ENCODE peak calls at places on chromosomes 12 and 14, in five cellular contexts. One of them, this sample, is unnamed. For H3K4me1, the result is how much of the 10 kb centered on the place peaks cover.

GRCh38 chr14:99191663-99192621 is 80.1 kb downstream of the BCL11B start:
- DNase-seq in A673: peak
- DNase-seq in uterus: peak
- DNase-seq in lower lobe of right lung: no peak
- DNase-seq in BE2C: no peak
- DNase-seq in this sample: no peak

GRCh38 chr14:104115131-104115600 is 23.2 kb upstream of the KIF26A start:
- DNase-seq in BE2C: no peak
- DNase-seq in A673: no peak
- DNase-seq in uterus: no peak
- DNase-seq in lower lobe of right lung: no peak
- DNase-seq in this sample: no peak

GRCh38 chr14:61511558-61511924 is 183.8 kb upstream of the HIF1A start:
- DNase-seq in lower lobe of right lung: peak
- DNase-seq in uterus: no peak
- DNase-seq in BE2C: no peak
- DNase-seq in A673: no peak
- DNase-seq in this sample: no peak

GRCh38 chr14:22801716-22802115 is 13.5 kb downstream of the SLC7A7 start:
- DNase-seq in uterus: no peak
- DNase-seq in lower lobe of right lung: no peak
- DNase-seq in A673: no peak
- DNase-seq in BE2C: no peak
- DNase-seq in this sample: no peak

GRCh38 chr14:68630081-68630571 is 162.7 kb downstream of the ZFP36L1 start:
- DNase-seq in BE2C: no peak
- DNase-seq in uterus: no peak
- DNase-seq in A673: no peak
- DNase-seq in lower lobe of right lung: no peak
- DNase-seq in this sample: no peak

GRCh38 chr12:28899951-28900350 is 249.1 kb upstream of the FAR2 start:
- DNase-seq in A673: no peak
- DNase-seq in lower lobe of right lung: no peak
- DNase-seq in uterus: no peak
- DNase-seq in BE2C: no peak
- DNase-seq in this sample: no peak

GRCh38 chr12:20588057-20588456 is 107.1 kb upstream of the SLCO1C1 start:
- DNase-seq in lower lobe of right lung: no peak
- DNase-seq in BE2C: peak
- DNase-seq in uterus: no peak
- DNase-seq in A673: no peak
- DNase-seq in this sample: no peak

GRCh38 chr12:50246873-50247612 is 36.3 kb downstream of the LIMA1 start:
- DNase-seq in lower lobe of right lung: no peak
- DNase-seq in BE2C: peak
- DNase-seq in A673: peak
- DNase-seq in uterus: peak
- DNase-seq in this sample: peak

GRCh38 chr12:115630133-115630532 is 647.4 kb downstream of the MED13L start:
- DNase-seq in uterus: no peak
- DNase-seq in BE2C: no peak
- DNase-seq in lower lobe of right lung: no peak
- DNase-seq in A673: no peak
- DNase-seq in this sample: no peak

GRCh38 chr12:85733984-85734383 is 102.2 kb downstream of the RASSF9 start:
- DNase-seq in A673: no peak
- DNase-seq in BE2C: no peak
- DNase-seq in lower lobe of right lung: no peak
- DNase-seq in uterus: no peak
- DNase-seq in this sample: peak

GRCh38 chr12:92038476-92038875 is 107.2 kb downstream of the BTG1 start:
- DNase-seq in A673: no peak
- DNase-seq in BE2C: no peak
- DNase-seq in uterus: no peak
- DNase-seq in lower lobe of right lung: no peak
- DNase-seq in this sample: no peak

GRCh38 chr12:105336411-105336810 is 5.9 kb downstream of the C12orf75 start:
- DNase-seq in A673: no peak
- DNase-seq in uterus: no peak
- DNase-seq in lower lobe of right lung: no peak
- DNase-seq in BE2C: no peak
- DNase-seq in this sample: no peak

GRCh38 chr12:115709410-115710065 is 568.0 kb downstream of the MED13L start:
- DNase-seq in BE2C: peak
- DNase-seq in A673: peak
- DNase-seq in uterus: peak
- DNase-seq in lower lobe of right lung: no peak
- DNase-seq in this sample: no peak

GRCh38 chr14:36524874-36525745 is 5.1 kb upstream of the NKX2-1 start:
- DNase-seq in uterus: no peak
- DNase-seq in lower lobe of right lung: peak
- DNase-seq in BE2C: peak
- DNase-seq in A673: peak
- DNase-seq in this sample: peak

GRCh38 chr12:126760109-126760508 is 1506.9 kb upstream of the TMEM132C start:
- DNase-seq in BE2C: no peak
- DNase-seq in uterus: no peak
- DNase-seq in A673: no peak
- DNase-seq in lower lobe of right lung: no peak
- DNase-seq in this sample: no peak

GRCh38 chr12:47188576-47189441 is 109.0 kb upstream of the AMIGO2 start:
- DNase-seq in uterus: no peak
- DNase-seq in lower lobe of right lung: no peak
- DNase-seq in BE2C: no peak
- DNase-seq in A673: no peak
- DNase-seq in this sample: no peak

GRCh38 chr12:47078733-47079364 is 572 bp upstream of the PCED1B start:
- DNase-seq in lower lobe of right lung: peak
- DNase-seq in BE2C: no peak
- DNase-seq in uterus: peak
- DNase-seq in A673: no peak
- DNase-seq in this sample: peak

GRCh38 chr14:56100556-56100955 is 17.7 kb upstream of the PELI2 start:
- DNase-seq in lower lobe of right lung: no peak
- DNase-seq in A673: no peak
- DNase-seq in BE2C: no peak
- DNase-seq in uterus: no peak
- DNase-seq in this sample: no peak

GRCh38 chr12:111063296-111064026 is 143.1 kb upstream of the MYL2 start:
- DNase-seq in BE2C: no peak
- DNase-seq in uterus: no peak
- DNase-seq in lower lobe of right lung: no peak
- DNase-seq in A673: no peak
- DNase-seq in this sample: peak

DNA sequence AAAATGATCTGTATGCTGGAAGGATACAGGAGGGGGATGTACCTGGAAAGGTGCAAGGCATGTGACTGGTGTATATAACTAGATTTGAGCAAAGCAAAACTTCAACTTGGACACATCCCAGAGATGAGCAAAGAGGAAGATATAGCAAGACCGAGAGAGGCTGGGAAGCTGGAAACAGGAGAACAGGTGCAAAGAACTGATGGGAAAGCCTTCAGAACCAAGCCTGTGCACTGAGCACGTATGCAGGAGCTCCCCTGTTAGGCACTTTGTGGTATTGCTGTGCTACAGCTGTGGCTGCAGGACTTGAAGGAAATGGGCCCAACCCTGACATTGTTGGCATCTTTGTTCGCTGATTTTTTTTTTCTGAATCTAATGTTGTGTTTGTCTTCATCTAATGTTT is 120.7 kb upstream of the PWP1 start:
- DNase-seq in uterus: no peak
- DNase-seq in A673: peak
- DNase-seq in lower lobe of right lung: no peak
- DNase-seq in BE2C: peak
- DNase-seq in this sample: peak
- TF ChIP-seq CTCF in uterus: no peak
- TF ChIP-seq CTCF in A673: peak
- TF ChIP-seq CTCF in lower lobe of right lung: no peak
- TF ChIP-seq CTCF in BE2C: peak
- TF ChIP-seq CTCF in this sample: no peak

DNA sequence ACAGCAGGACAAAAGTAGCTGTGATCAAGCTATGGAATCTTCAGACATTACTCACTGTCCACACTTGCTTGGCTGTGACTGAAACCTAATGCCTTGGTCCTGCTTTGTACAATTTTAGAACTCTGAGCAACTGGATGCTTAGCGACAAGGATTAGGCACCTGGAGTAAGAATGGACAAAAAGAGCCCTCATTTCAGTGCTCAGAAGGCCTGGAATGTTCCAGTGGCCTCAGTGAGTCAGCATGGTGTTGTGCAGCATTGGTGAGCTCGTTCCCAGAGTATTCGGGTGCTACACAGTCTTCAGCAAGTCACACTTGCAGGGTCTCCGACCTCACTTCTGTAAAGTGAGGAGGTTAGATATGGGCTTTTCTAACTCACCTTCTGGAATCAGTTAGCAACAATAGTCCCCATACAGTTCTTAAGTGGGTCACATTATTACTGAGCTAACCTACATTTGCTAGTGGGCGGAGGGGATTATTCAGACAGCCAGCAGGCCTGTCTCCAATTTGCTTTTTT is 108.0 kb upstream of the MDM1 start:
- DNase-seq in uterus: no peak
- DNase-seq in lower lobe of right lung: no peak
- DNase-seq in A673: no peak
- DNase-seq in BE2C: no peak
- DNase-seq in this sample: no peak
- H3K4me1 ChIP-seq in uterus: under half
- H3K4me1 ChIP-seq in lower lobe of right lung: under half
- H3K4me1 ChIP-seq in A673: under half
- H3K4me1 ChIP-seq in BE2C: under half
- H3K4me1 ChIP-seq in this sample: under half

GRCh38 chr14:101215266-101215665 is 311.7 kb upstream of the RTL1 start:
- DNase-seq in BE2C: no peak
- DNase-seq in lower lobe of right lung: no peak
- DNase-seq in A673: no peak
- DNase-seq in uterus: no peak
- DNase-seq in this sample: no peak
- TF ChIP-seq CTCF in BE2C: no peak
- TF ChIP-seq CTCF in lower lobe of right lung: no peak
- TF ChIP-seq CTCF in A673: no peak
- TF ChIP-seq CTCF in uterus: no peak
- TF ChIP-seq CTCF in this sample: no peak

GRCh38 chr14:69780952-69781351 is 14.0 kb downstream of the SRSF5 start:
- DNase-seq in BE2C: no peak
- DNase-seq in uterus: no peak
- DNase-seq in A673: no peak
- DNase-seq in lower lobe of right lung: no peak
- DNase-seq in this sample: no peak

GRCh38 chr14:69780092-69780491 is 13.2 kb downstream of the SRSF5 start:
- DNase-seq in lower lobe of right lung: no peak
- DNase-seq in A673: no peak
- DNase-seq in uterus: no peak
- DNase-seq in BE2C: no peak
- DNase-seq in this sample: no peak

GRCh38 chr14:69786628-69787027 is 10.4 kb downstream of the SLC10A1 start:
- DNase-seq in BE2C: no peak
- DNase-seq in lower lobe of right lung: no peak
- DNase-seq in uterus: no peak
- DNase-seq in A673: no peak
- DNase-seq in this sample: no peak

GRCh38 chr14:69789118-69789640 is 7.9 kb downstream of the SLC10A1 start:
- DNase-seq in BE2C: no peak
- DNase-seq in lower lobe of right lung: no peak
- DNase-seq in A673: no peak
- DNase-seq in uterus: no peak
- DNase-seq in this sample: no peak

GRCh38 chr14:69784942-69785341 is 12.1 kb downstream of the SLC10A1 start:
- DNase-seq in lower lobe of right lung: no peak
- DNase-seq in uterus: no peak
- DNase-seq in A673: no peak
- DNase-seq in BE2C: no peak
- DNase-seq in this sample: no peak
- H3K4me1 ChIP-seq in lower lobe of right lung: under half
- H3K4me1 ChIP-seq in uterus: under half
- H3K4me1 ChIP-seq in A673: under half
- H3K4me1 ChIP-seq in BE2C: under half
- H3K4me1 ChIP-seq in this sample: under half

GRCh38 chr12:96108321-96108720 is 72.9 kb upstream of the LTA4H start:
- DNase-seq in lower lobe of right lung: no peak
- DNase-seq in uterus: no peak
- DNase-seq in BE2C: no peak
- DNase-seq in A673: no peak
- DNase-seq in this sample: no peak
- TF ChIP-seq CTCF in lower lobe of right lung: no peak
- TF ChIP-seq CTCF in uterus: no peak
- TF ChIP-seq CTCF in BE2C: no peak
- TF ChIP-seq CTCF in A673: no peak
- TF ChIP-seq CTCF in this sample: no peak

This sample was measured in cardiac muscle cell.